ENCODE peak calls at places on chromosome 4, in six cellular contexts. One of them, this sample, is unnamed.

GRCh38 chr4:87011340-87012034 is 76.7 kb downstream of the AFF1 start:
- DNase-seq in K562: peak
- DNase-seq in GM12891: no peak
- DNase-seq in GM12878: no peak
- DNase-seq in HepG2: no peak
- DNase-seq in H1: no peak
- DNase-seq in this sample: no peak

GRCh38 chr4:86498560-86499166 is 95.5 kb upstream of the PTPN13 start:
- DNase-seq in K562: peak
- DNase-seq in GM12891: no peak
- DNase-seq in GM12878: no peak
- DNase-seq in HepG2: peak
- DNase-seq in H1: no peak
- DNase-seq in this sample: no peak

GRCh38 chr4:8039290-8039689 is 99.6 kb upstream of the AFAP1 start:
- DNase-seq in K562: no peak
- DNase-seq in GM12891: no peak
- DNase-seq in GM12878: no peak
- DNase-seq in HepG2: no peak
- DNase-seq in H1: no peak
- DNase-seq in this sample: no peak

GRCh38 chr4:26723216-26723615 is 137.4 kb upstream of the STIM2 start:
- DNase-seq in K562: no peak
- DNase-seq in GM12891: no peak
- DNase-seq in GM12878: peak
- DNase-seq in HepG2: no peak
- DNase-seq in H1: no peak
- DNase-seq in this sample: no peak

GRCh38 chr4:124060261-124060918 is 652.1 kb downstream of the ANKRD50 start:
- DNase-seq in K562: no peak
- DNase-seq in GM12891: no peak
- DNase-seq in GM12878: peak
- DNase-seq in HepG2: no peak
- DNase-seq in H1: no peak
- DNase-seq in this sample: no peak

GRCh38 chr4:118177121-118177520 is 142.8 kb downstream of the NDST3 start:
- DNase-seq in K562: no peak
- DNase-seq in GM12891: no peak
- DNase-seq in GM12878: no peak
- DNase-seq in HepG2: no peak
- DNase-seq in H1: no peak
- DNase-seq in this sample: no peak

GRCh38 chr4:29459926-29460325 is 1260.2 kb upstream of the PCDH7 start:
- DNase-seq in K562: no peak
- DNase-seq in GM12891: no peak
- DNase-seq in GM12878: no peak
- DNase-seq in HepG2: no peak
- DNase-seq in H1: no peak
- DNase-seq in this sample: no peak

GRCh38 chr4:24169956-24170355 is 280.1 kb upstream of the PPARGC1A start:
- DNase-seq in K562: no peak
- DNase-seq in GM12891: no peak
- DNase-seq in GM12878: no peak
- DNase-seq in HepG2: no peak
- DNase-seq in H1: no peak
- DNase-seq in this sample: no peak

GRCh38 chr4:39464886-39465501 is 6.1 kb downstream of the LIAS start:
- DNase-seq in K562: peak
- DNase-seq in GM12891: no peak
- DNase-seq in GM12878: no peak
- DNase-seq in HepG2: no peak
- DNase-seq in H1: no peak
- DNase-seq in this sample: no peak

GRCh38 chr4:138405934-138406567 is 163.9 kb upstream of the SLC7A11 start:
- DNase-seq in K562: no peak
- DNase-seq in GM12891: no peak
- DNase-seq in GM12878: peak
- DNase-seq in HepG2: no peak
- DNase-seq in H1: no peak
- DNase-seq in this sample: no peak

GRCh38 chr4:3035674-3036073 is 38.7 kb downstream of the HTT-AS start:
- DNase-seq in K562: no peak
- DNase-seq in GM12891: no peak
- DNase-seq in GM12878: no peak
- DNase-seq in HepG2: no peak
- DNase-seq in H1: no peak
- DNase-seq in this sample: no peak

GRCh38 chr4:121278811-121279368 is 101.9 kb downstream of the QRFPR start:
- DNase-seq in K562: no peak
- DNase-seq in GM12891: no peak
- DNase-seq in GM12878: peak
- DNase-seq in HepG2: no peak
- DNase-seq in H1: no peak
- DNase-seq in this sample: no peak

GRCh38 chr4:182863501-182863900 is 53.7 kb downstream of the DCTD start:
- DNase-seq in K562: no peak
- DNase-seq in GM12891: no peak
- DNase-seq in GM12878: no peak
- DNase-seq in HepG2: no peak
- DNase-seq in H1: no peak
- DNase-seq in this sample: no peak

GRCh38 chr4:182861346-182861745 is 55.8 kb downstream of the DCTD start:
- DNase-seq in K562: no peak
- DNase-seq in GM12891: no peak
- DNase-seq in GM12878: no peak
- DNase-seq in HepG2: no peak
- DNase-seq in H1: no peak
- DNase-seq in this sample: no peak

GRCh38 chr4:182862921-182863320 is 54.3 kb downstream of the DCTD start:
- DNase-seq in K562: no peak
- DNase-seq in GM12891: no peak
- DNase-seq in GM12878: no peak
- DNase-seq in HepG2: no peak
- DNase-seq in H1: no peak
- DNase-seq in this sample: no peak

GRCh38 chr4:182859730-182860129 is 57.5 kb downstream of the DCTD start:
- DNase-seq in K562: no peak
- DNase-seq in GM12891: no peak
- DNase-seq in GM12878: no peak
- DNase-seq in HepG2: no peak
- DNase-seq in H1: no peak
- DNase-seq in this sample: no peak

DNA sequence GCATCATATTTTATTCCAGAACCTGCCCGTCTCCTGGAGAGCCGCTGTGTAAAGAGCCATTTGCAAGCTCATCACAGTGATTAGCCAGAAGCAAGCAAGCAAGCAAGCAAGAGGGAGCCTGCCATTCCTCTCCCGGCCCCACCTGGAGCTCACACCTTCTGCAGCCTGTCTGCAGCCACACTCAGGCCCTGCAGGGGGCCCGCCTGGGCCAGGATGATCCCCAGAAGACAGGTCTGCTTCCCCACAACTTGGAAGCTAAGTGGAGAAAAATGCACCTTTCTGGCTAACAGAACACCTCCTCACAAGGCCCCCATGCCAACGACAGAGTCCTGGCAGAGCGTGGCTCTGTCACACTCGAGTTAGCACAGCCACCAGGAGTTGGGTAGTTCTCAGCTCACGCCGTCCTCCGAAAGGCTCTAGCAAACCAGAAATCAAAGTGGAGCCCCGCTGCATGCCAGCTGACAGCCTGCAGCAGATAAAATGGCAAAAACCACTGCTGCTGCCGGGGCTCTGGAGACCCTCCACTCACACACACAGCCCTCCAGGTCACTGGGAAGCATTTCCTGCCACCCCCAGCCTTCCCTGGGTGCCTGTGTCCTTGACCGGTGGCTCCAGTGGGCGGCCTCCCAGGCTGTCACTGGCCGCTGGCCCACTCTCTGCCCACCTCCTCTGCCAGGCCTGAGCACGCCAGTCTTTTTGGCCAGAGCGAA is 54.9 kb downstream of the DCTD start:
- DNase-seq in K562: no peak
- DNase-seq in GM12891: no peak
- DNase-seq in GM12878: no peak
- DNase-seq in HepG2: peak
- DNase-seq in H1: no peak
- DNase-seq in this sample: no peak
- TF ChIP-seq TAF1 in K562: no peak
- TF ChIP-seq TAF1 in GM12891: no peak
- TF ChIP-seq TAF1 in GM12878: no peak
- TF ChIP-seq TAF1 in HepG2: no peak
- TF ChIP-seq TAF1 in H1: no peak
- TF ChIP-seq TAF1 in this sample: no peak

GRCh38 chr4:174522183-174523002 is at the start of gene HPGD:
- DNase-seq in K562: peak
- DNase-seq in GM12891: peak
- DNase-seq in GM12878: no peak
- DNase-seq in HepG2: no peak
- DNase-seq in H1: peak
- DNase-seq in this sample: no peak
- TF ChIP-seq POLR2A in K562: no peak
- TF ChIP-seq POLR2A in GM12891: no peak
- TF ChIP-seq POLR2A in GM12878: no peak
- TF ChIP-seq POLR2A in HepG2: no peak
- TF ChIP-seq POLR2A in H1: no peak
- TF ChIP-seq POLR2A in this sample: no peak

DNA sequence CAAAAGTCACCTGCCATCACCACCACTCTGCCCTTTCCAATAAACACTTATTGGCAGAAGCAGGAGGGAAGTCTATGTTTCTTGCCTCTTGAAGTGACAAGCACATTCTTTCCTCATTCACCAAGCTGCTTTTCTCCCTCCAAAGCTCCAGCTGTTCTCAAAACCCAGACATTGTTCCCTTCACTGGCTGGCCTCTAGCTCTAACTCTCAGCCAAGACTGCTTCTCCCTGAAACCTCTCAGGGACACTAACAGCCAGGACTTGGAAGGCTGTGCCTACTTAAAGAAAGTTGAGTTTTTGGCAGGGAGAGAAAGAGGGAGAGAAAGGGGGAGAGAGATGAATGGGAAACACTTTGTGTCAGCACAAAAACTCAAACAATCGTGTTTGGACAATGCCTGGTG is 99.6 kb downstream of the COX18 start:
- DNase-seq in K562: no peak
- DNase-seq in GM12891: no peak
- DNase-seq in GM12878: no peak
- DNase-seq in HepG2: no peak
- DNase-seq in H1: no peak
- DNase-seq in this sample: no peak
- TF ChIP-seq POLR2AphosphoS5 in K562: no peak
- TF ChIP-seq POLR2AphosphoS5 in GM12891: no peak
- TF ChIP-seq POLR2AphosphoS5 in GM12878: no peak
- TF ChIP-seq POLR2AphosphoS5 in HepG2: no peak
- TF ChIP-seq POLR2AphosphoS5 in H1: no peak
- TF ChIP-seq POLR2AphosphoS5 in this sample: no peak

GRCh38 chr4:4761128-4761991 is 98.1 kb upstream of the MSX1 start:
- DNase-seq in K562: peak
- DNase-seq in GM12891: no peak
- DNase-seq in GM12878: no peak
- DNase-seq in HepG2: peak
- DNase-seq in H1: peak
- DNase-seq in this sample: no peak
- TF ChIP-seq TAF1 in K562: no peak
- TF ChIP-seq TAF1 in GM12891: no peak
- TF ChIP-seq TAF1 in GM12878: no peak
- TF ChIP-seq TAF1 in HepG2: no peak
- TF ChIP-seq TAF1 in H1: no peak
- TF ChIP-seq TAF1 in this sample: no peak

GRCh38 chr4:89258506-89258905 is 49.1 kb downstream of the GPRIN3 start:
- DNase-seq in K562: no peak
- DNase-seq in GM12891: no peak
- DNase-seq in GM12878: no peak
- DNase-seq in HepG2: no peak
- DNase-seq in H1: no peak
- DNase-seq in this sample: no peak
- TF ChIP-seq POLR2A in K562: no peak
- TF ChIP-seq POLR2A in GM12891: no peak
- TF ChIP-seq POLR2A in GM12878: no peak
- TF ChIP-seq POLR2A in HepG2: no peak
- TF ChIP-seq POLR2A in H1: no peak
- TF ChIP-seq POLR2A in this sample: no peak

DNA sequence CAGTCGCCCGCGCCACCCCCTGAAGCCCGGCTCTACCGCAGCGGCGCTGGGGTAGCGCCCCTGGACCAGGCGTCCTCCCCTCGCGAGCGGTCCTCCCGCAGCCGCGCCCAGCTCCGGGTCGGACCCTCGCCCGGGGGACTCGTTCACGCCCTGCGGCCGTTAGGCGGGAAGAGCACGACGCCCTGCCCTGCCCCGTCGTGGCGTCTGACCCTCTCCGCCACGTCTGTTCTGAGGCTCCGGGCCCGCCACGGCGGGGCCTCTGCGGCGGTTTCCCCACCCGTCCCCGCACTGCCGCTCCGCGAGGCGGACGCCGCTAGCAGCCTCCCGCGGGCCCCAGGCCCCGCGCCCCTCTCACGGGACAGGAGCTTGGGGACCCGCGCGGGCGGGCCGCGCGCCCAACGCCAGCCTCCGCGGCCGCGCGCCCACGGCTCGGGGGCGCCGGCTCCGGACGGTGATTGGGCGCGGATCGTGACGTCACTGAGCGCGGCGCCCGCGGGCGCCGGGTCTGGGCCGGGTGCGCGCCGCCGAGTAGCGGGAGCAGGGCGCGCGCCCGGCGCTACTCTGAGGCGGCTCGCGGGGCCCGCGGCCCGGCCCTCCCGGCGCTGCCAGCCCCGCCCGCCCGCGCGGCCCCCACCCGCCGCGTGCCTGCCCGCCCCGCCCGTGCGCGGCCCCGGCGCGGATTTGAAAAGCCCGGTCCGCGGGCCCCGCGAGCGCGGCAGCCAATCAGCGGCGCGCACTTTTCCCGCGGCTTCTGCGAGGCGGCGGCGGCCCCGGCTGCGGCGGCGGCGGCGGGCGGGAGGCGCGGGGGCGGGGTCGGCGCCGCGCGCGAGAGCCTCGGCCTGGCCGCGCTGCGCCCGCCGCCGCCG is at the start of gene NSD2:
- DNase-seq in K562: peak
- DNase-seq in GM12891: peak
- DNase-seq in GM12878: no peak
- DNase-seq in HepG2: peak
- DNase-seq in H1: peak
- DNase-seq in this sample: peak
- TF ChIP-seq POLR2AphosphoS5 in K562: peak
- TF ChIP-seq POLR2AphosphoS5 in GM12891: peak
- TF ChIP-seq POLR2AphosphoS5 in GM12878: peak
- TF ChIP-seq POLR2AphosphoS5 in HepG2: peak
- TF ChIP-seq POLR2AphosphoS5 in H1: peak
- TF ChIP-seq POLR2AphosphoS5 in this sample: peak

DNA sequence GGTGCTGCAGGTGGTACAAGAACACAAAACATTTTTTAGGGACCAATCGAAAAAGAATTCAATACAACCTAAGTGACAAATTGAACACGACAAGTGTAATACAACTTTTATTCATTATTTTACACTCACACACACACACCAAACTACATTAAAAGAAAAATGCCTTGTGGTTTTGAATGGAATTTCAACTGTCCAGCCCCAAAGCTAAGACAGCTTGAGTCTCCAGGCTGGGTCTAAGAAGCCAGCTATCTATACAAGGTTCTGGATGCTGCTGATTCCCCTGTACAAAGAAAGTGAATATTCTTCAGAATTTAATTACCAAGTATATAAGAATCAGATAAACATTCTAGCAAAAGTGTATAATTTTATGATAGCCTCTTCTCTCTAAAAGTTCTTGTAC is 118.2 kb downstream of the PPP3CA start:
- DNase-seq in K562: no peak
- DNase-seq in GM12891: no peak
- DNase-seq in GM12878: no peak
- DNase-seq in HepG2: no peak
- DNase-seq in H1: no peak
- DNase-seq in this sample: no peak
- TF ChIP-seq TAF1 in K562: no peak
- TF ChIP-seq TAF1 in GM12891: no peak
- TF ChIP-seq TAF1 in GM12878: no peak
- TF ChIP-seq TAF1 in HepG2: no peak
- TF ChIP-seq TAF1 in H1: no peak
- TF ChIP-seq TAF1 in this sample: no peak